ENCODE peak calls at places on chromosomes 12 and 14, in six cellular contexts. One of them, this sample, is unnamed.

GRCh38 chr12:132308311-132309161 is 20.9 kb downstream of the GALNT9 start:
- DNase-seq in fibroblast of mammary gland: no peak
- DNase-seq in HL-60: no peak
- DNase-seq in CD4-positive, alpha-beta memory T cell: no peak
- DNase-seq in astrocyte of the cerebellum: no peak
- DNase-seq in suprapubic skin: no peak
- DNase-seq in this sample: no peak

GRCh38 chr12:120470150-120470817 is 736 bp upstream of the SRSF9 start:
- DNase-seq in fibroblast of mammary gland: peak; percentile 28
- DNase-seq in HL-60: no peak
- DNase-seq in CD4-positive, alpha-beta memory T cell: no peak
- DNase-seq in astrocyte of the cerebellum: no peak
- DNase-seq in suprapubic skin: no peak
- DNase-seq in this sample: no peak

GRCh38 chr12:101671157-101671791 is 26.2 kb upstream of the CHPT1 start:
- DNase-seq in fibroblast of mammary gland: no peak
- DNase-seq in HL-60: peak; percentile 58
- DNase-seq in CD4-positive, alpha-beta memory T cell: peak; percentile 36
- DNase-seq in astrocyte of the cerebellum: no peak
- DNase-seq in suprapubic skin: no peak
- DNase-seq in this sample: peak; percentile 56

GRCh38 chr12:946656-947055 is 2.8 kb downstream of the RAD52 start:
- DNase-seq in fibroblast of mammary gland: peak; percentile 44
- DNase-seq in HL-60: no peak
- DNase-seq in CD4-positive, alpha-beta memory T cell: no peak
- DNase-seq in astrocyte of the cerebellum: no peak
- DNase-seq in suprapubic skin: no peak
- DNase-seq in this sample: no peak

GRCh38 chr14:22112004-22112403 is 438.4 kb upstream of the OR4E1 start:
- DNase-seq in fibroblast of mammary gland: peak; percentile 4
- DNase-seq in HL-60: no peak
- DNase-seq in CD4-positive, alpha-beta memory T cell: no peak
- DNase-seq in astrocyte of the cerebellum: no peak
- DNase-seq in suprapubic skin: no peak
- DNase-seq in this sample: peak; percentile 47

GRCh38 chr12:62928632-62929031 is 6.3 kb downstream of the PPM1H start:
- DNase-seq in fibroblast of mammary gland: no peak
- DNase-seq in HL-60: no peak
- DNase-seq in CD4-positive, alpha-beta memory T cell: no peak
- DNase-seq in astrocyte of the cerebellum: no peak
- DNase-seq in suprapubic skin: no peak
- DNase-seq in this sample: no peak

GRCh38 chr12:69821032-69821431 is 4.0 kb upstream of the MYRFL start:
- DNase-seq in fibroblast of mammary gland: no peak
- DNase-seq in HL-60: no peak
- DNase-seq in CD4-positive, alpha-beta memory T cell: no peak
- DNase-seq in astrocyte of the cerebellum: no peak
- DNase-seq in suprapubic skin: no peak
- DNase-seq in this sample: no peak

GRCh38 chr12:7959278-7960063 is 23.5 kb upstream of the SLC2A3 start:
- DNase-seq in fibroblast of mammary gland: peak; percentile 16
- DNase-seq in HL-60: peak; percentile 95
- DNase-seq in CD4-positive, alpha-beta memory T cell: peak; percentile 59
- DNase-seq in astrocyte of the cerebellum: no peak
- DNase-seq in suprapubic skin: no peak
- DNase-seq in this sample: peak; percentile 35

GRCh38 chr14:35406811-35407630 is 2.5 kb upstream of the NFKBIA start:
- DNase-seq in fibroblast of mammary gland: peak; percentile 81
- DNase-seq in HL-60: peak; percentile 41
- DNase-seq in CD4-positive, alpha-beta memory T cell: no peak
- DNase-seq in astrocyte of the cerebellum: no peak
- DNase-seq in suprapubic skin: no peak
- DNase-seq in this sample: no peak

GRCh38 chr12:98955284-98955683 is 310.2 kb downstream of the APAF1 start:
- DNase-seq in fibroblast of mammary gland: peak; percentile 19
- DNase-seq in HL-60: no peak
- DNase-seq in CD4-positive, alpha-beta memory T cell: no peak
- DNase-seq in astrocyte of the cerebellum: no peak
- DNase-seq in suprapubic skin: no peak
- DNase-seq in this sample: no peak

GRCh38 chr14:51616256-51616655 is 35.5 kb upstream of the FRMD6 start:
- DNase-seq in fibroblast of mammary gland: no peak
- DNase-seq in HL-60: no peak
- DNase-seq in CD4-positive, alpha-beta memory T cell: no peak
- DNase-seq in astrocyte of the cerebellum: no peak
- DNase-seq in suprapubic skin: no peak
- DNase-seq in this sample: no peak

GRCh38 chr14:101654051-101654450 is 92.8 kb downstream of the DIO3 start:
- DNase-seq in fibroblast of mammary gland: no peak
- DNase-seq in HL-60: no peak
- DNase-seq in CD4-positive, alpha-beta memory T cell: no peak
- DNase-seq in astrocyte of the cerebellum: no peak
- DNase-seq in suprapubic skin: no peak
- DNase-seq in this sample: no peak

GRCh38 chr12:6074394-6074793 is 50.1 kb downstream of the VWF start:
- DNase-seq in fibroblast of mammary gland: no peak
- DNase-seq in HL-60: no peak
- DNase-seq in CD4-positive, alpha-beta memory T cell: no peak
- DNase-seq in astrocyte of the cerebellum: no peak
- DNase-seq in suprapubic skin: no peak
- DNase-seq in this sample: no peak

GRCh38 chr14:100466111-100466856 is 120.9 kb downstream of the BEGAIN start:
- DNase-seq in fibroblast of mammary gland: no peak
- DNase-seq in HL-60: no peak
- DNase-seq in CD4-positive, alpha-beta memory T cell: no peak
- DNase-seq in astrocyte of the cerebellum: no peak
- DNase-seq in suprapubic skin: no peak
- DNase-seq in this sample: no peak

GRCh38 chr14:103292426-103293374 is 41.3 kb upstream of the EIF5 start:
- DNase-seq in fibroblast of mammary gland: peak; percentile 65
- DNase-seq in HL-60: peak; percentile 43
- DNase-seq in CD4-positive, alpha-beta memory T cell: peak; percentile 65
- DNase-seq in astrocyte of the cerebellum: peak; percentile 26
- DNase-seq in suprapubic skin: no peak
- DNase-seq in this sample: no peak

GRCh38 chr12:121568503-121568902 is 12.3 kb downstream of the KDM2B start:
- DNase-seq in fibroblast of mammary gland: no peak
- DNase-seq in HL-60: no peak
- DNase-seq in CD4-positive, alpha-beta memory T cell: no peak
- DNase-seq in astrocyte of the cerebellum: no peak
- DNase-seq in suprapubic skin: no peak
- DNase-seq in this sample: no peak

GRCh38 chr12:26523708-26524150 is 309.3 kb downstream of the ITPR2 start:
- DNase-seq in fibroblast of mammary gland: peak; percentile 97
- DNase-seq in HL-60: peak; percentile 95
- DNase-seq in CD4-positive, alpha-beta memory T cell: no peak
- DNase-seq in astrocyte of the cerebellum: peak; percentile 94
- DNase-seq in suprapubic skin: peak; percentile 94
- DNase-seq in this sample: peak; percentile 82

DNA sequence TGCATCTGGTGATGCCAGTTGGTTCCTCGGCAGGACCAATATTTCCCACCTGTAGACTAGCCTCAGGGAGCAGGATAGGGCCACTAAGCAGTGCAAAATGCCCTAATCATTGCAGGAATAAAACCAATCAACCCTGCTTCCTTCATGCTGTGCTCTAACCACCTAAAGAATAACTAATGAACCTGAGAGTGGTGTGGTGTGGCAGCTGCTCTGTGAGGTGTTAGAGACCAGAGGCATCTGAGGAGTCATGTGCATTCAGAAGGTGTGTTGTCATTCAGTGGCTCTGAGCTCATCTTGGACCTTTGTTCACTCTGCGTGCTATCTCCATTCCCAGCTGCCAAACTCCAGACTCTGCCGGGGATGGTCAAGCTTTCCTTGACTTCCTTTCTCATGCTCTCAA is 136.7 kb upstream of the EGLN3 start:
- DNase-seq in fibroblast of mammary gland: no peak
- DNase-seq in HL-60: no peak
- DNase-seq in CD4-positive, alpha-beta memory T cell: no peak
- DNase-seq in astrocyte of the cerebellum: no peak
- DNase-seq in suprapubic skin: no peak
- DNase-seq in this sample: no peak
- H3K4me3 ChIP-seq in fibroblast of mammary gland: no peak overlapping the region
- H3K4me3 ChIP-seq in HL-60: no peak overlapping the region
- H3K4me3 ChIP-seq in CD4-positive, alpha-beta memory T cell: no peak overlapping the region
- H3K4me3 ChIP-seq in astrocyte of the cerebellum: no peak overlapping the region
- H3K4me3 ChIP-seq in suprapubic skin: no peak overlapping the region
- H3K4me3 ChIP-seq in this sample: no peak overlapping the region

GRCh38 chr14:105273062-105273461 is 24.7 kb downstream of the BTBD6 start:
- DNase-seq in fibroblast of mammary gland: no peak
- DNase-seq in HL-60: no peak
- DNase-seq in CD4-positive, alpha-beta memory T cell: no peak
- DNase-seq in astrocyte of the cerebellum: no peak
- DNase-seq in suprapubic skin: no peak
- DNase-seq in this sample: no peak
- H3K4me3 ChIP-seq in fibroblast of mammary gland: no peak overlapping the region
- H3K4me3 ChIP-seq in HL-60: no peak overlapping the region
- H3K4me3 ChIP-seq in CD4-positive, alpha-beta memory T cell: no peak overlapping the region
- H3K4me3 ChIP-seq in astrocyte of the cerebellum: no peak overlapping the region
- H3K4me3 ChIP-seq in suprapubic skin: no peak overlapping the region
- H3K4me3 ChIP-seq in this sample: no peak overlapping the region

GRCh38 chr12:21940549-21940948 is 677 bp downstream of the ABCC9 start:
- DNase-seq in fibroblast of mammary gland: peak; percentile 28
- DNase-seq in HL-60: no peak
- DNase-seq in CD4-positive, alpha-beta memory T cell: no peak
- DNase-seq in astrocyte of the cerebellum: no peak
- DNase-seq in suprapubic skin: no peak
- DNase-seq in this sample: no peak
- H3K4me3 ChIP-seq in fibroblast of mammary gland: peak overlapping the region; percentile 61
- H3K4me3 ChIP-seq in HL-60: no peak overlapping the region
- H3K4me3 ChIP-seq in CD4-positive, alpha-beta memory T cell: no peak overlapping the region
- H3K4me3 ChIP-seq in astrocyte of the cerebellum: peak overlapping the region; percentile 49
- H3K4me3 ChIP-seq in suprapubic skin: peak overlapping the region; percentile 53
- H3K4me3 ChIP-seq in this sample: no peak overlapping the region

DNA sequence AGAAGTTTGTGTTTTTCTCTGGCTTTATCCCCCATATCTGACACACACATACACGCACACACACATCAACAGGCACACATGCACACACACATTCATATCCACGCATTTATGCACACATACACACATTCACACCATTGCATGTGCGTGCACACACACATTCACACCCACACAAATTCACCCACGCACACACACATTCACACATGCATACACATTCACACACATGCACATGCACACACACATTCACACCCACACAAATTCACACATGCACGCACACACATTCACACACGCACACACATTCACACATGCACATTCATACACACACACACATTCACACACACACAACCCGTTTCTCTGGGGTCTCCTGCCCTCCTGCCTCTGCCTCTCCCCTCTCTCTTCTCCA is 264.2 kb downstream of the BCL11B start:
- DNase-seq in fibroblast of mammary gland: no peak
- DNase-seq in HL-60: no peak
- DNase-seq in CD4-positive, alpha-beta memory T cell: no peak
- DNase-seq in astrocyte of the cerebellum: no peak
- DNase-seq in suprapubic skin: no peak
- DNase-seq in this sample: no peak
- H3K4me3 ChIP-seq in fibroblast of mammary gland: no peak overlapping the region
- H3K4me3 ChIP-seq in HL-60: no peak overlapping the region
- H3K4me3 ChIP-seq in CD4-positive, alpha-beta memory T cell: no peak overlapping the region
- H3K4me3 ChIP-seq in astrocyte of the cerebellum: no peak overlapping the region
- H3K4me3 ChIP-seq in suprapubic skin: no peak overlapping the region
- H3K4me3 ChIP-seq in this sample: no peak overlapping the region

DNA sequence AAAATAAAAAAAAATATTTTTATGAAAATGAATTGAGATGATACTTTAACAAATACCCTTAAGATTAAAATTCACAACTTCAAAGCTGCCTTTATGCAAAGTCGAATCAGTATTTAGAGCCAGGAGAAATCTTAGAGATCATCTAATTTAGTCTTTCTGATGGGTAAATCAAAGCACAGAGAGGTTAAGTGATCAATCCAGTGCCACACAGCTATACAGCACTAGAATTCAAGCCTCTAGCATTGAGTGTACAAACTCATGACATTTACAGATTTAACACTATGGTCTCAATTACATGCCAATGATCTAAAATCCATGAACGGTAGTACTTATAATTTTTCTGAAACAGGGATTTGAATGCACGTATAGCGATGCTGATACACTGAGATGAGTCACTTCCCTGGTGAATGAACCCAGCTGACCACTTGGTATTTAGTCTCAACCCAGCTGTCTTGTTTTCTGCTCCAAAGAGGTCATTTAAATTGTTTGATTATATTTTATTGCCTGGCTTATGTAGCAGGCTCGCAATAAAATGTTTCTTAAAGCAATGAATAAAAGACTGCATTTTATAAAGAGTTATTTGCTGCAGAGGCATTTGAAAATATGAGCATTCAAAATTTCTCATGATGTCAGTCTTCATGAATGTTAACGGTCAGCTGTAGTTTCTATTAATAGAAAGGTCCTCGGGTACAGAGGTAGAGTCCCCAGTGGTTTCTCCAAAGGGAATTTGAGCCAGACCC is 152.4 kb upstream of the PRICKLE1 start:
- DNase-seq in fibroblast of mammary gland: peak; percentile 81
- DNase-seq in HL-60: no peak
- DNase-seq in CD4-positive, alpha-beta memory T cell: no peak
- DNase-seq in astrocyte of the cerebellum: no peak
- DNase-seq in suprapubic skin: no peak
- DNase-seq in this sample: no peak
- H3K4me3 ChIP-seq in fibroblast of mammary gland: no peak overlapping the region
- H3K4me3 ChIP-seq in HL-60: no peak overlapping the region
- H3K4me3 ChIP-seq in CD4-positive, alpha-beta memory T cell: no peak overlapping the region
- H3K4me3 ChIP-seq in astrocyte of the cerebellum: no peak overlapping the region
- H3K4me3 ChIP-seq in suprapubic skin: no peak overlapping the region
- H3K4me3 ChIP-seq in this sample: no peak overlapping the region

DNA sequence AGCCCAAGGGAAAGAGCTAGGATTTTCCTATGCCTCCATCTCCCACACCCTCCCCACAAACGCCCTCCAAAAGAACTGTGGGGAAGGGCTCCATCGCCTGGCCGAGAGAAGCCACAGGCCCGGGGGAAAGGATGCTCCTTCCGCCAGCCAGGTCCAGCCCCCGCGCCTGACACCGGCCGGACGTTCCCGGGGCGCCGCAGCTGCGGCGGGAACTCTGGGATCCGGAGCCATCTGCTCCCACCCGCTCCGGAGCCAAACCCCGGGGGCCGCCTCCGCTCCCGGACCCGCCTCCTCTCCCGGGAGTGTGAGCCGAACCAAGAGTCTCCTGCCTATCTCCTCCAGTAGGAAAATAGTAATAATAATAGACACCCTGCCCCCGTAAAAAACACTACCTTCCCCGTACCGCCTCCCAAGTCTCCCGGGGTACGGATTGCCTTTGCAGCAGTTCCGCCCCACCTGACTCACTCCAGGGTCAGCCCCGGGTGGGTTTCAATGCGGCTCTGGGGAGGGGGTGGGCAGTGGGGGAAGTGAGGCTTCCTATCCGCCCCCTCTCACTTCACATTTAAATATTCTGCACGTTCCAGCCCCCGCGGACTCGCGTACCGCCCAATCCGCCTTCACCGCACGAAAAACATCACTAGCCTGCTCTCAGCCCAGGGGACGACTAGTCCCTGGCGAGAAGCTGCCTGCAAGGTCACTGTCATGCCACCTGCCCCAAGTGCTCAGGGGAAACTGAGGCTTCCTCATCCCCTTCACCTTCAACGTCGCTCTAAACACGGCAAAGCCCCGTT is 2.4 kb downstream of the AGAP2 start:
- DNase-seq in fibroblast of mammary gland: peak; percentile 34
- DNase-seq in HL-60: no peak
- DNase-seq in CD4-positive, alpha-beta memory T cell: peak; percentile 33
- DNase-seq in astrocyte of the cerebellum: no peak
- DNase-seq in suprapubic skin: no peak
- DNase-seq in this sample: no peak
- H3K4me3 ChIP-seq in fibroblast of mammary gland: peak overlapping the region; percentile 26
- H3K4me3 ChIP-seq in HL-60: no peak overlapping the region
- H3K4me3 ChIP-seq in CD4-positive, alpha-beta memory T cell: no peak overlapping the region
- H3K4me3 ChIP-seq in astrocyte of the cerebellum: peak overlapping the region; percentile 15
- H3K4me3 ChIP-seq in suprapubic skin: peak overlapping the region; percentile 27
- H3K4me3 ChIP-seq in this sample: no peak overlapping the region

This sample was measured in mucosa of descending colon.